ENCODE peak calls at places on chromosomes 12 and 14, in seven cellular contexts. U, M, V, S, X, R and D are unnamed samples. For H3K36me3, the result is how much of the 10 kb centered on the place peaks cover.

GRCh38 chr14:20454359-20454644 is 310 bp downstream of the OSGEP start:
- DNase-seq in V (no peak), X (no peak), U (no peak), S (no peak), M (peak), R (no peak), D (no peak)

GRCh38 chr14:104359969-104360442 is 219.6 kb upstream of the C14orf180 start:
- DNase-seq in R (no peak), X (peak), V (no peak), U (no peak), S (no peak), M (no peak), D (no peak)

GRCh38 chr12:132319359-132319950 is 9.9 kb downstream of the GALNT9 start:
- DNase-seq in V (peak), S (no peak), R (no peak), U (no peak), X (no peak), M (no peak), D (no peak)

GRCh38 chr12:52319097-52319496 is 2.1 kb downstream of the KRT83 start:
- DNase-seq in M (no peak), U (no peak), R (peak), S (no peak), V (no peak), X (no peak), D (no peak)

GRCh38 chr12:119988440-119988787 is 622 bp upstream of the BICDL1 start:
- DNase-seq in R (no peak), X (no peak), U (peak), S (no peak), M (no peak), V (no peak), D (no peak)

GRCh38 chr12:66633676-66634075 is 45.2 kb downstream of the GRIP1 start:
- DNase-seq in S (peak), U (no peak), R (no peak), X (no peak), M (no peak), V (no peak), D (no peak)

GRCh38 chr12:54933381-54933780 is 51.2 kb downstream of the TESPA1 start:
- DNase-seq in S (peak), V (no peak), X (no peak), R (no peak), U (peak), M (no peak), D (no peak)

GRCh38 chr14:95915326-95915725 is 38.7 kb downstream of the TUNAR start:
- DNase-seq in X (no peak), U (no peak), M (peak), V (no peak), R (no peak), S (no peak), D (peak)

GRCh38 chr14:31692376-31692781 is 131.2 kb downstream of the NUBPL start:
- DNase-seq in R (no peak), M (no peak), S (no peak), X (no peak), V (no peak), U (no peak), D (no peak)

GRCh38 chr12:105382771-105383632 is 52.5 kb downstream of the C12orf75 start:
- DNase-seq in M (no peak), U (peak), X (no peak), V (no peak), R (peak), S (peak), D (no peak)

GRCh38 chr12:105384220-105384619 is 53.7 kb downstream of the C12orf75 start:
- DNase-seq in S (no peak), V (no peak), U (no peak), R (no peak), M (no peak), X (no peak), D (no peak)

GRCh38 chr12:105377077-105377476 is 46.6 kb downstream of the C12orf75 start:
- DNase-seq in U (no peak), M (no peak), X (no peak), R (no peak), S (no peak), V (no peak), D (no peak)

DNA sequence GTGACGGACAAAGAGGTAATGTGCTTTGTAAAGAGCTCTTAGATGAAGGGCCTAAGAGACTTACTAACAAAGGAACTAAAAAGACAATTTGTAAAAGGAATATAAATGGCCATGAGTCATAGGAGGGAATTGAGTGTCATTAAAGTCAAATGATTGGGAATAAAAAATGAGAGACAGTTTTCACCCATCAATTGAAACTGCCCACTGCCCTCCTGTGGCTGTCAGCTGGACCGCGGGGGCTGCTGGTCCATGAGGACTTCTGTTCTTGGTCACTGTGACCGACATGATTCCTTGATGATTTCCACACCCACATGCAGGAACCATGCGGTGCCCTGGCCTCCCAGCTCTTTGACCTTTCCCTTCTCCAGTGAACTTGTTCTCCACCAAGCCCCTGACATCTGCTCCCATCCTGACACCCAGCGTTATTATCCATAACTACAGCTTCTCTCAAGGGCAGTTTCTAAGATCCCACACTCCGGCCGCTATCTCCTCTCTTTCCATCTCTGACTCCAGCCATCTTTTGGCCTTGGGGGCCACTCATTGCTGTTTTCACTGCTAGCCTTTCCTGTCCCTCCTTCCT is 48.4 kb downstream of the C12orf75 start:
- DNase-seq in V (no peak), X (no peak), S (no peak), U (no peak), M (no peak), R (peak), D (peak)
- TF ChIP-seq CTCF in V (peak), X (no peak), S (peak), U (peak), M (peak), R (peak), D (peak)

GRCh38 chr14:22648506-22648905 is 4.4 kb upstream of the OR6J1 start:
- DNase-seq in R (no peak), M (no peak), V (no peak), S (no peak), X (no peak), U (no peak), D (no peak)

GRCh38 chr14:22650960-22651521 is 6.9 kb upstream of the OR6J1 start:
- DNase-seq in M (peak), V (no peak), S (peak), U (peak), R (no peak), X (no peak), D (no peak)

GRCh38 chr14:22651586-22651985 is 7.4 kb upstream of the OR6J1 start:
- DNase-seq in X (no peak), M (no peak), U (no peak), V (no peak), R (no peak), S (no peak), D (no peak)

GRCh38 chr14:22653012-22653621 is 9.0 kb upstream of the OR6J1 start:
- DNase-seq in R (peak), X (peak), M (peak), V (peak), U (peak), S (peak), D (peak)

GRCh38 chr14:22650046-22650739 is 6.0 kb upstream of the OR6J1 start:
- DNase-seq in V (no peak), M (no peak), U (no peak), S (no peak), X (no peak), R (no peak), D (no peak)
- H3K27ac ChIP-seq in V (peak), M (no peak), U (no peak), S (no peak), X (no peak), R (no peak), D (no peak)

DNA sequence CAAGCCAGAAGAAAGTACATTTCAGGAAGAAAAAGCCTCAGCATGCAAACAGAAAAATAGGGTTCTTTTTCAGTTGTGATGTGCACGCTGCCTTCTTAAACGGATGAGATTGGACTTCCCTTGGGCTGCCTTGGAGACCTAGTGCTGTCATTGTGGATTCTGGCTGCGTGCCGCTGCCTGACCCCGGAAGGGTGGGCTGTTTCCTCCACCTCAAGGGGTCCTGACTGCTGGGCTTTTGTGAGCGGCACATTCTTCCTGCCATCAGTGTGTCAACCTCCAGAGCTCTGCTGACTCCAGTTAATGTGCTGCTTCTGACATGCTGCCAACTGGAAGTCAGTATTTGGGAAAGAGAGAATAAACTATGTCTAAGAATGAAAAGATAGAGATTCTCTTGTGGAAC is 25.1 kb downstream of the CCNK start:
- DNase-seq in R (no peak), U (no peak), M (no peak), V (no peak), S (no peak), X (no peak), D (no peak)
- H3K36me3 ChIP-seq in R (half or more), U (half or more), M (under half), V (half or more), S (under half), X (half or more), D (half or more)

DNA sequence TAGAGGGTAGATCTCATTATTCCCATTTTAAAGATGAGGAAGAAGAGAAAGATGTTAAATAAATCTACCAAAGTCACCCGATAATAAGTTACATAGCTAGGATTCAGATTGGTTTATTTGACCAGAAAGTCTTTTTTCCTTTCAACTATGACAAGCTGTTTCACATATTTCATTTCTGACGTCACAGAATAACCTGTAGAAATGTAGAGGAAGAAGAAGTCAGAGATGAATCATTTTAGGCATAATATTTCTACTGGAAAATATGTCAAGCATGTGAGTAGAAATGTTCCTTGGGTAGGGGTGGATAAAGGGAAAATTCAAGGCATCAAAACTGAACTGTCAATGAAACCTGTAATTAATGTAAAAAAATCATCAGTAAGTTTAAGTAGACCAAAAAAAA is 107.0 kb downstream of the MGST1 start:
- DNase-seq in V (no peak), R (no peak), M (no peak), X (no peak), U (no peak), S (peak), D (no peak)
- TF ChIP-seq CTCF in V (no peak), R (no peak), M (no peak), X (no peak), U (no peak), S (no peak), D (no peak)

DNA sequence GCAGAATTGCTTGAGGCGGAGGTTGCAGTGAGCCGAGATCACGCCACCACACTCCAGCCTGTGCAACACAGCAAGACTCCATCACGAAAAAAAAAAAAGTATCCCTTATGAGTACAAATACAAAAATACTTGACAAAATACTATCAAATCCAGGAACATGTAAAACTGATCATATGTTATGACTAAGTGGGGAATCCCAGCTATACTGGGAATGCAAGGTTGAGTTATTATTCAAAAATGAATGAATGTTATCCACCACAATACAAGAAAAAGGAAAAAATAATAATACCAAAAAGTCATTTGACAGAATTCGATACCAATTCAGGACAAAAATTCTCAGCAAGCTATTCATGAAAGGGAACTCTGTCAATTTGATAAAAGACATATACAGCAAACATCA is 32.6 kb downstream of the MOK start:
- DNase-seq in M (no peak), U (no peak), R (no peak), V (no peak), S (peak), X (no peak), D (no peak)
- H3K27ac ChIP-seq in M (no peak), U (peak), R (no peak), V (no peak), S (no peak), X (no peak), D (no peak)

GRCh38 chr12:121004253-121004815 is 12.0 kb downstream of the C12orf43 start:
- DNase-seq in U (no peak), M (no peak), S (no peak), X (no peak), V (no peak), R (no peak), D (no peak)
- H3K36me3 ChIP-seq in U (under half), M (under half), S (under half), X (half or more), V (half or more), R (under half), D (under half)